ENCODE peak calls at places on chromosomes 13 and 19, in seven cellular contexts. One of them, this sample, is unnamed.

GRCh38 chr13:49113526-49114286 is 106.4 kb upstream of the MLNR start:
- DNase-seq in aorta: no peak
- DNase-seq in heart right ventricle: no peak
- DNase-seq in EL: peak
- DNase-seq in iPS DF 19.7: no peak
- DNase-seq in fibroblast of the aortic adventitia: peak
- DNase-seq in NCI-H526: no peak
- DNase-seq in this sample: no peak

GRCh38 chr13:79943633-79944032 is 397.3 kb downstream of the SPRY2 start:
- DNase-seq in aorta: no peak
- DNase-seq in heart right ventricle: no peak
- DNase-seq in EL: no peak
- DNase-seq in iPS DF 19.7: no peak
- DNase-seq in fibroblast of the aortic adventitia: no peak
- DNase-seq in NCI-H526: no peak
- DNase-seq in this sample: no peak

GRCh38 chr13:30194906-30195305 is 112.4 kb downstream of the KATNAL1 start:
- DNase-seq in aorta: no peak
- DNase-seq in heart right ventricle: no peak
- DNase-seq in EL: peak
- DNase-seq in iPS DF 19.7: no peak
- DNase-seq in fibroblast of the aortic adventitia: peak
- DNase-seq in NCI-H526: no peak
- DNase-seq in this sample: no peak

GRCh38 chr13:113291997-113292862 is 4.8 kb upstream of the LAMP1 start:
- DNase-seq in aorta: peak
- DNase-seq in heart right ventricle: peak
- DNase-seq in EL: peak
- DNase-seq in iPS DF 19.7: no peak
- DNase-seq in fibroblast of the aortic adventitia: peak
- DNase-seq in NCI-H526: no peak
- DNase-seq in this sample: no peak

GRCh38 chr13:99658266-99658991 is 157.2 kb downstream of the TM9SF2 start:
- DNase-seq in aorta: peak
- DNase-seq in heart right ventricle: peak
- DNase-seq in EL: peak
- DNase-seq in iPS DF 19.7: peak
- DNase-seq in fibroblast of the aortic adventitia: peak
- DNase-seq in NCI-H526: peak
- DNase-seq in this sample: no peak

GRCh38 chr19:2186071-2186846 is 22.5 kb downstream of the DOT1L start:
- DNase-seq in aorta: peak
- DNase-seq in heart right ventricle: peak
- DNase-seq in EL: peak
- DNase-seq in iPS DF 19.7: no peak
- DNase-seq in fibroblast of the aortic adventitia: peak
- DNase-seq in NCI-H526: no peak
- DNase-seq in this sample: no peak

GRCh38 chr13:35906636-35907035 is 224.5 kb downstream of the DCLK1 start:
- DNase-seq in aorta: no peak
- DNase-seq in heart right ventricle: no peak
- DNase-seq in EL: no peak
- DNase-seq in iPS DF 19.7: no peak
- DNase-seq in fibroblast of the aortic adventitia: no peak
- DNase-seq in NCI-H526: no peak
- DNase-seq in this sample: no peak

GRCh38 chr19:53076984-53077383 is 26.2 kb downstream of the ZNF160 start:
- DNase-seq in aorta: no peak
- DNase-seq in heart right ventricle: peak
- DNase-seq in EL: peak
- DNase-seq in iPS DF 19.7: peak
- DNase-seq in fibroblast of the aortic adventitia: peak
- DNase-seq in NCI-H526: peak
- DNase-seq in this sample: no peak

GRCh38 chr19:8252922-8253589 is 43.9 kb downstream of the CERS4 start:
- DNase-seq in aorta: peak
- DNase-seq in heart right ventricle: peak
- DNase-seq in EL: peak
- DNase-seq in iPS DF 19.7: no peak
- DNase-seq in fibroblast of the aortic adventitia: peak
- DNase-seq in NCI-H526: peak
- DNase-seq in this sample: peak

GRCh38 chr13:59300347-59301165 is 863.2 kb downstream of the DIAPH3 start:
- DNase-seq in aorta: no peak
- DNase-seq in heart right ventricle: no peak
- DNase-seq in EL: no peak
- DNase-seq in iPS DF 19.7: no peak
- DNase-seq in fibroblast of the aortic adventitia: no peak
- DNase-seq in NCI-H526: no peak
- DNase-seq in this sample: no peak

GRCh38 chr19:19537321-19538048 is 580 bp upstream of the CILP2 start:
- DNase-seq in aorta: no peak
- DNase-seq in heart right ventricle: no peak
- DNase-seq in EL: no peak
- DNase-seq in iPS DF 19.7: no peak
- DNase-seq in fibroblast of the aortic adventitia: no peak
- DNase-seq in NCI-H526: no peak
- DNase-seq in this sample: no peak

This sample was measured in HCT116.